ENCODE peak calls at places on chromosome 2, in four cellular contexts. M is H1, W is IMR-90, E is mesendoderm. Q is an unnamed sample.

GRCh38 chr2:187567126-187567525 is 12.9 kb upstream of the TFPI start:
- DNase-seq in M (no peak), W (peak; percentile 79), E (no peak), Q (no peak)

GRCh38 chr2:138035597-138036217 is 71.4 kb downstream of the HNMT start:
- DNase-seq in M (no peak), W (no peak), E (peak; percentile 47), Q (no peak)

GRCh38 chr2:88627856-88628568 is 748 bp upstream of the EIF2AK3 start:
- DNase-seq in M (peak; percentile 58), W (peak; percentile 97), E (peak; percentile 98), Q (peak; percentile 92)

GRCh38 chr2:231670892-231671616 is 37.3 kb upstream of the PTMA start:
- DNase-seq in M (no peak), W (no peak), E (peak; percentile 74), Q (peak; percentile 66)

GRCh38 chr2:41869542-41870256 is 178.1 kb upstream of the PKDCC start:
- DNase-seq in M (peak; percentile 33), W (peak; percentile 55), E (peak; percentile 71), Q (peak; percentile 80)

GRCh38 chr2:130831356-130831755 is 5.4 kb upstream of the ARHGEF4 start:
- DNase-seq in M (no peak), W (no peak), E (no peak), Q (no peak)

GRCh38 chr2:237190958-237191692 is 105.4 kb downstream of the COPS8 start:
- DNase-seq in M (no peak), W (no peak), E (no peak), Q (no peak)

GRCh38 chr2:96097951-96098823 is 18.2 kb downstream of the ADRA2B start:
- DNase-seq in M (no peak), W (no peak), E (no peak), Q (peak; percentile 22)

GRCh38 chr2:98233941-98234340 is 112.3 kb upstream of the CNGA3 start:
- DNase-seq in M (no peak), W (no peak), E (no peak), Q (no peak)
- H3K27ac ChIP-seq in M (no peak overlapping the region), W (no peak overlapping the region), E (no peak overlapping the region), Q (no peak overlapping the region)

GRCh38 chr2:9217838-9218770 is 11.5 kb downstream of the ASAP2 start:
- DNase-seq in M (no peak), W (no peak), E (peak; percentile 48), Q (peak; percentile 63)
- H4K5ac ChIP-seq in M (no peak overlapping the region), W (no peak overlapping the region), E (no peak overlapping the region), Q (no peak overlapping the region)

GRCh38 chr2:241560883-241561474 is 2.4 kb downstream of the BOK start:
- DNase-seq in M (no peak), W (peak; percentile 49), E (no peak), Q (no peak)
- H3K27ac ChIP-seq in M (no peak overlapping the region), W (no peak overlapping the region), E (no peak overlapping the region), Q (no peak overlapping the region)

DNA sequence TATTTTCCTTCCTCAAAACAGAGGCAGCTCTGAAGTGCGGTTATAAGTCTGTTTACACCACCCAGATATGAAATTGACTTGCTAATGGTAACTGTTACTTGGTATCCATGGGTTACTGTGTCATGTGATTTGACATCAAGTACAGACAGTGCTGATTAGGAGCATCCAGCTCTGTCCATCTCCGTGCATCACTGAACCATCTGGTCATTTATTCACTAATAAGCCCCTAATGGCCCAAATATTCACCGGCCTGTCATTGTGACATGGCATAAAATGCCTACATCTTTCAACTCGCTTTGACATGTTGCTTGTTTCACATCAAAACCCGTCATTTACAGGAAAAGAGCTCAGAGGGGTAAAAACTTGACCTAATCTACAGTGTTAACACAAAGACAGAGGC is 308.8 kb upstream of the ATP5MC3 start:
- DNase-seq in M (no peak), W (no peak), E (no peak), Q (no peak)
- H4K5ac ChIP-seq in M (no peak overlapping the region), W (no peak overlapping the region), E (no peak overlapping the region), Q (no peak overlapping the region)

GRCh38 chr2:158815166-158815565 is 20.0 kb downstream of the DAPL1 start:
- DNase-seq in M (no peak), W (no peak), E (no peak), Q (no peak)

GRCh38 chr2:158817596-158817995 is 22.5 kb downstream of the DAPL1 start:
- DNase-seq in M (no peak), W (peak; percentile 25), E (no peak), Q (no peak)

GRCh38 chr2:158816797-158817196 is 21.7 kb downstream of the DAPL1 start:
- DNase-seq in M (no peak), W (no peak), E (no peak), Q (no peak)

GRCh38 chr2:158815650-158816049 is 20.5 kb downstream of the DAPL1 start:
- DNase-seq in M (no peak), W (no peak), E (no peak), Q (no peak)

GRCh38 chr2:158818511-158818910 is 23.4 kb downstream of the DAPL1 start:
- DNase-seq in M (no peak), W (no peak), E (no peak), Q (no peak)
- H3K27ac ChIP-seq in M (no peak overlapping the region), W (no peak overlapping the region), E (no peak overlapping the region), Q (no peak overlapping the region)

GRCh38 chr2:69070987-69071386 is 58.0 kb downstream of the ANTXR1 start:
- DNase-seq in M (no peak), W (no peak), E (no peak), Q (no peak)
- H4K5ac ChIP-seq in M (no peak overlapping the region), W (no peak overlapping the region), E (no peak overlapping the region), Q (no peak overlapping the region)

DNA sequence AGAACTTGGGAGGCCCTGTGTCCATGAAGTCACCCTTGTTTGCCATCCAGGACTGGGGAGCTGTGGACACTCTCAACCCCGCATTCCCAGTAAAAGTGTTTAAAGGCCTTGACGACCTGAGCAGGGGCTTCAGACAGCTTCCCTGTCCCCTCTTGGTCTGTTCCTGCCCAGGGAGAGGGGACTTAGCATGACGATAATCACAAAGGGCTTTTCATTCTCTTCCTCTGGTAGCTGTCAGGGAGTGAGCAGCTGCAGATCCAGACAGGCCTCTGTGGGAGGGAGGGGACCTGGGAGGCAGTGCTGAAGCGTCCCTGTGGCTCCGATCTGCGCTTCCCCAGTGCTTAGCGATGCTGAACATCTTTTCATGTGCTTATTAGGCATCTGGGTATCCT is 77.8 kb upstream of the HS6ST1 start:
- DNase-seq in M (peak; percentile 49), W (peak; percentile 11), E (peak; percentile 70), Q (peak; percentile 80)
- H3K27ac ChIP-seq in M (no peak overlapping the region), W (peak overlapping the region; percentile 18), E (peak overlapping the region; percentile 56), Q (no peak overlapping the region)

Q was measured in H9.